ENCODE peak calls at places on chromosomes 1 and 21, in six cellular contexts. One of them, this sample, is unnamed.

GRCh38 chr1:203475012-203475981 is at the start of gene PRELP:
- DNase-seq in H1: no peak
- DNase-seq in IMR-90: peak
- DNase-seq in H9: peak
- DNase-seq in mesenchymal stem cell: no peak
- DNase-seq in trophoblast cell: no peak
- DNase-seq in this sample: peak

GRCh38 chr21:32308696-32309095 is 10.0 kb downstream of the MRAP start:
- DNase-seq in H9: no peak
- DNase-seq in IMR-90: no peak
- DNase-seq in trophoblast cell: no peak
- DNase-seq in mesenchymal stem cell: no peak
- DNase-seq in H1: no peak
- DNase-seq in this sample: no peak

GRCh38 chr1:118987431-118988185 is 535 bp downstream of the TBX15 start:
- DNase-seq in IMR-90: no peak
- DNase-seq in trophoblast cell: no peak
- DNase-seq in H9: peak
- DNase-seq in H1: no peak
- DNase-seq in mesenchymal stem cell: peak
- DNase-seq in this sample: peak

GRCh38 chr1:116820362-116820761 is 66.1 kb downstream of the CD2 start:
- DNase-seq in IMR-90: peak
- DNase-seq in trophoblast cell: peak
- DNase-seq in H9: no peak
- DNase-seq in mesenchymal stem cell: peak
- DNase-seq in H1: no peak
- DNase-seq in this sample: no peak

GRCh38 chr1:61432616-61433388 is 292.1 kb downstream of the TM2D1 start:
- DNase-seq in H9: no peak
- DNase-seq in IMR-90: no peak
- DNase-seq in trophoblast cell: no peak
- DNase-seq in H1: no peak
- DNase-seq in mesenchymal stem cell: no peak
- DNase-seq in this sample: no peak

GRCh38 chr1:19606817-19607706 is 37.0 kb upstream of the NBL1 start:
- DNase-seq in H1: no peak
- DNase-seq in IMR-90: peak
- DNase-seq in trophoblast cell: no peak
- DNase-seq in H9: no peak
- DNase-seq in mesenchymal stem cell: no peak
- DNase-seq in this sample: no peak

GRCh38 chr1:203327684-203328457 is 22.6 kb downstream of the BTG2 start:
- DNase-seq in H9: no peak
- DNase-seq in trophoblast cell: peak
- DNase-seq in H1: no peak
- DNase-seq in mesenchymal stem cell: peak
- DNase-seq in IMR-90: peak
- DNase-seq in this sample: peak

GRCh38 chr1:41305576-41306365 is 55.5 kb upstream of the FOXO6 start:
- DNase-seq in trophoblast cell: no peak
- DNase-seq in IMR-90: no peak
- DNase-seq in H1: no peak
- DNase-seq in H9: peak
- DNase-seq in mesenchymal stem cell: no peak
- DNase-seq in this sample: peak

GRCh38 chr1:6347641-6348487 is 45.7 kb downstream of the ACOT7 start:
- DNase-seq in H9: peak
- DNase-seq in mesenchymal stem cell: peak
- DNase-seq in H1: no peak
- DNase-seq in IMR-90: peak
- DNase-seq in trophoblast cell: peak
- DNase-seq in this sample: peak

GRCh38 chr1:43592051-43592665 is 57.8 kb upstream of the KDM4A start:
- DNase-seq in trophoblast cell: no peak
- DNase-seq in H9: no peak
- DNase-seq in mesenchymal stem cell: no peak
- DNase-seq in IMR-90: no peak
- DNase-seq in H1: no peak
- DNase-seq in this sample: no peak

GRCh38 chr1:119865607-119866006 is 30.7 kb downstream of the ADAM30 start:
- DNase-seq in trophoblast cell: peak
- DNase-seq in H9: no peak
- DNase-seq in H1: no peak
- DNase-seq in IMR-90: peak
- DNase-seq in mesenchymal stem cell: peak
- DNase-seq in this sample: no peak

GRCh38 chr1:90154711-90155110 is 159.8 kb downstream of the ZNF326 start:
- DNase-seq in mesenchymal stem cell: no peak
- DNase-seq in H9: no peak
- DNase-seq in H1: no peak
- DNase-seq in trophoblast cell: no peak
- DNase-seq in IMR-90: no peak
- DNase-seq in this sample: no peak

GRCh38 chr1:59198565-59198964 is 98.3 kb upstream of the FGGY start:
- DNase-seq in IMR-90: no peak
- DNase-seq in mesenchymal stem cell: no peak
- DNase-seq in H9: no peak
- DNase-seq in trophoblast cell: no peak
- DNase-seq in H1: no peak
- DNase-seq in this sample: no peak

GRCh38 chr1:245788269-245788668 is 633.5 kb downstream of the KIF26B start:
- DNase-seq in mesenchymal stem cell: peak
- DNase-seq in trophoblast cell: peak
- DNase-seq in IMR-90: peak
- DNase-seq in H9: no peak
- DNase-seq in H1: no peak
- DNase-seq in this sample: no peak

GRCh38 chr1:32765561-32766327 is 51.4 kb downstream of the YARS1 start:
- DNase-seq in H1: no peak
- DNase-seq in H9: peak
- DNase-seq in trophoblast cell: no peak
- DNase-seq in IMR-90: no peak
- DNase-seq in mesenchymal stem cell: no peak
- DNase-seq in this sample: peak

GRCh38 chr1:93613895-93614294 is 67.7 kb downstream of the BCAR3 start:
- DNase-seq in H1: no peak
- DNase-seq in IMR-90: peak
- DNase-seq in mesenchymal stem cell: no peak
- DNase-seq in trophoblast cell: no peak
- DNase-seq in H9: no peak
- DNase-seq in this sample: no peak

GRCh38 chr1:185585770-185586169 is 148.4 kb upstream of the HMCN1 start:
- DNase-seq in IMR-90: no peak
- DNase-seq in mesenchymal stem cell: no peak
- DNase-seq in H1: no peak
- DNase-seq in trophoblast cell: no peak
- DNase-seq in H9: no peak
- DNase-seq in this sample: peak

GRCh38 chr1:230157409-230158390 is 90.7 kb downstream of the GALNT2 start:
- DNase-seq in H9: peak
- DNase-seq in H1: no peak
- DNase-seq in IMR-90: no peak
- DNase-seq in mesenchymal stem cell: no peak
- DNase-seq in trophoblast cell: no peak
- DNase-seq in this sample: no peak

GRCh38 chr1:6580119-6580587 is 359 bp downstream of the ZBTB48 start:
- DNase-seq in H1: no peak
- DNase-seq in IMR-90: no peak
- DNase-seq in H9: no peak
- DNase-seq in trophoblast cell: no peak
- DNase-seq in mesenchymal stem cell: no peak
- DNase-seq in this sample: no peak

GRCh38 chr1:224287714-224288113 is 42.3 kb downstream of the NVL start:
- DNase-seq in H9: peak
- DNase-seq in IMR-90: no peak
- DNase-seq in trophoblast cell: no peak
- DNase-seq in mesenchymal stem cell: no peak
- DNase-seq in H1: no peak
- DNase-seq in this sample: peak

GRCh38 chr1:154970631-154971340 is at the start of gene SHC1:
- DNase-seq in H9: peak
- DNase-seq in IMR-90: peak
- DNase-seq in H1: peak
- DNase-seq in mesenchymal stem cell: peak
- DNase-seq in trophoblast cell: peak
- DNase-seq in this sample: peak

GRCh38 chr21:10272216-10272615 is 249.2 kb upstream of the TPTE start:
- DNase-seq in trophoblast cell: no peak
- DNase-seq in IMR-90: no peak
- DNase-seq in mesenchymal stem cell: peak
- DNase-seq in H9: no peak
- DNase-seq in H1: no peak
- DNase-seq in this sample: peak

GRCh38 chr1:109298666-109299086 is 8.1 kb downstream of the MYBPHL start:
- DNase-seq in H9: no peak
- DNase-seq in H1: no peak
- DNase-seq in mesenchymal stem cell: peak
- DNase-seq in IMR-90: peak
- DNase-seq in trophoblast cell: peak
- DNase-seq in this sample: no peak

GRCh38 chr1:22428672-22429071 is 23.0 kb upstream of the ZBTB40 start:
- DNase-seq in IMR-90: peak
- DNase-seq in trophoblast cell: peak
- DNase-seq in mesenchymal stem cell: peak
- DNase-seq in H1: no peak
- DNase-seq in H9: no peak
- DNase-seq in this sample: peak

GRCh38 chr1:12600880-12601633 is 17.0 kb downstream of the DHRS3 start:
- DNase-seq in trophoblast cell: peak
- DNase-seq in H9: peak
- DNase-seq in mesenchymal stem cell: no peak
- DNase-seq in IMR-90: no peak
- DNase-seq in H1: no peak
- DNase-seq in this sample: peak

GRCh38 chr1:236947794-236948193 is 56.4 kb downstream of the MT1HL1 start:
- DNase-seq in H1: no peak
- DNase-seq in H9: no peak
- DNase-seq in trophoblast cell: no peak
- DNase-seq in mesenchymal stem cell: no peak
- DNase-seq in IMR-90: no peak
- DNase-seq in this sample: no peak

GRCh38 chr1:40595623-40596022 is 64.2 kb downstream of the ZNF684 start:
- DNase-seq in H1: no peak
- DNase-seq in trophoblast cell: no peak
- DNase-seq in H9: no peak
- DNase-seq in IMR-90: no peak
- DNase-seq in mesenchymal stem cell: no peak
- DNase-seq in this sample: no peak

GRCh38 chr1:168178227-168178637 is 530 bp upstream of the TIPRL start:
- DNase-seq in IMR-90: no peak
- DNase-seq in trophoblast cell: no peak
- DNase-seq in H9: no peak
- DNase-seq in H1: no peak
- DNase-seq in mesenchymal stem cell: no peak
- DNase-seq in this sample: no peak
- H2AK5ac ChIP-seq in IMR-90: no peak
- H2AK5ac ChIP-seq in trophoblast cell: no peak
- H2AK5ac ChIP-seq in H9: no peak
- H2AK5ac ChIP-seq in H1: no peak
- H2AK5ac ChIP-seq in mesenchymal stem cell: no peak
- H2AK5ac ChIP-seq in this sample: no peak

GRCh38 chr1:21337931-21338567 is 47.8 kb upstream of the ECE1 start:
- DNase-seq in H9: no peak
- DNase-seq in IMR-90: peak
- DNase-seq in mesenchymal stem cell: peak
- DNase-seq in H1: no peak
- DNase-seq in trophoblast cell: no peak
- DNase-seq in this sample: no peak
- H3K27ac ChIP-seq in H9: no peak
- H3K27ac ChIP-seq in IMR-90: peak
- H3K27ac ChIP-seq in mesenchymal stem cell: no peak
- H3K27ac ChIP-seq in H1: no peak
- H3K27ac ChIP-seq in trophoblast cell: no peak
- H3K27ac ChIP-seq in this sample: no peak

GRCh38 chr1:54837002-54837853 is 36.1 kb upstream of the TTC22 start:
- DNase-seq in mesenchymal stem cell: no peak
- DNase-seq in IMR-90: no peak
- DNase-seq in H1: no peak
- DNase-seq in trophoblast cell: no peak
- DNase-seq in H9: no peak
- DNase-seq in this sample: no peak
- H2BK5ac ChIP-seq in mesenchymal stem cell: no peak
- H2BK5ac ChIP-seq in IMR-90: no peak
- H2BK5ac ChIP-seq in H1: no peak
- H2BK5ac ChIP-seq in trophoblast cell: no peak
- H2BK5ac ChIP-seq in H9: no peak
- H2BK5ac ChIP-seq in this sample: no peak

GRCh38 chr21:44437371-44437695 is 18.0 kb upstream of the LRRC3 start:
- DNase-seq in IMR-90: no peak
- DNase-seq in mesenchymal stem cell: no peak
- DNase-seq in H9: no peak
- DNase-seq in trophoblast cell: no peak
- DNase-seq in H1: no peak
- DNase-seq in this sample: no peak

GRCh38 chr21:44438531-44439210 is 16.6 kb upstream of the LRRC3 start:
- DNase-seq in H9: no peak
- DNase-seq in mesenchymal stem cell: no peak
- DNase-seq in trophoblast cell: no peak
- DNase-seq in H1: no peak
- DNase-seq in IMR-90: no peak
- DNase-seq in this sample: no peak

GRCh38 chr21:44439211-44439600 is 16.1 kb upstream of the LRRC3 start:
- DNase-seq in IMR-90: no peak
- DNase-seq in H1: no peak
- DNase-seq in trophoblast cell: no peak
- DNase-seq in H9: no peak
- DNase-seq in mesenchymal stem cell: no peak
- DNase-seq in this sample: no peak

GRCh38 chr21:44436958-44437357 is 18.4 kb upstream of the LRRC3 start:
- DNase-seq in H9: peak
- DNase-seq in trophoblast cell: no peak
- DNase-seq in mesenchymal stem cell: no peak
- DNase-seq in H1: no peak
- DNase-seq in IMR-90: no peak
- DNase-seq in this sample: no peak

DNA sequence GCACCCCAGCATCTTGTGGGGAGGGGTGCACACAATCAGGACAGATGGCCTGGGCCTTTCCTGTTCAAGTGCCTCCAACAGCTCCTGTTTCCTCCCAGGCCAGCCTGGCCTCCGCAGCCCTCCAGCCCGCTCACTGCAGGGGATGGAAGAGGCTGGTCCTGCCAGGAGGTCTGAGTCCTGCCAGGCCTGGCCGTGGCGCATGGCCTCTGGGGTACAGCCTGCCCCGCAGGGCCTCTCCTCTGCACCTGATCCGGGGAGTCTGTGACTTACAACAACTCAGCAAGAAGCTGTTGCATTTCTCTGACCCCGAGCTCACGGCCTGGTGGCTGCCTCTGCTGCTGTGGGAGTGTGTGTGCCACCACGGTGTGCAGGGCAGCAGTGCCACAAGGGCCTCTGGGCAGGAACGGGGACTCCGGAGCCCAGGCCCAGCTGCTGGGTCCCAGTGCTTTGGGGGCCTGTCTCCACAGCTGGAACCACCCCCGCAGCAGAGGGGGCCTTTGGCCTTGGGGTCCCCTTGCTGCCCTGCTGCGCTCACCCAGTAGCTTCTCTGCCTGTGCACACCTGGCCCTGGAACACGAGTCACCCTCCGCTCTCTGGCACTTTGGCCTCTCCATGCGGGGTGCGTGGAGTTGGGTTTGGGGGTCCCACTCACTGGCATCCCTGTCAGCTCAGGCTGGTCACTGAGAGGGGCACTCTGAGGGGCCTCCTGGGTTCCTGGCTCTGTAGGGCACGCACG is 17.4 kb upstream of the LRRC3 start:
- DNase-seq in H1: no peak
- DNase-seq in mesenchymal stem cell: no peak
- DNase-seq in trophoblast cell: no peak
- DNase-seq in H9: no peak
- DNase-seq in IMR-90: no peak
- DNase-seq in this sample: no peak
- H2AK5ac ChIP-seq in H1: no peak
- H2AK5ac ChIP-seq in mesenchymal stem cell: no peak
- H2AK5ac ChIP-seq in trophoblast cell: no peak
- H2AK5ac ChIP-seq in H9: no peak
- H2AK5ac ChIP-seq in IMR-90: no peak
- H2AK5ac ChIP-seq in this sample: no peak

This sample was measured in mesendoderm.